ENCODE peak calls at places on chromosomes 4 and X, in six cellular contexts. A is fibroblast of lung, K is upper lobe of right lung, G is pancreas, M is H7, Y is lower lobe of right lung. I is an unnamed sample.

GRCh38 chr4:158170691-158171455 is 2.0 kb downstream of the GASK1B start:
- DNase-seq in K (peak), Y (peak), M (peak), A (peak), G (peak), I (peak)

GRCh38 chrX:138765061-138765460 is 53.5 kb upstream of the FGF13 start:
- DNase-seq in M (no peak), A (peak), K (no peak), G (no peak), Y (no peak), I (no peak)

GRCh38 chr4:6463311-6464289 is 8.8 kb downstream of the PPP2R2C start:
- DNase-seq in Y (no peak), M (peak), A (no peak), G (no peak), K (no peak), I (peak)

GRCh38 chr4:138053601-138054322 is 188.4 kb downstream of the SLC7A11 start:
- DNase-seq in A (peak), M (peak), G (no peak), Y (no peak), K (no peak), I (no peak)

GRCh38 chr4:174604198-174604597 is 81.9 kb upstream of the HPGD start:
- DNase-seq in M (no peak), A (peak), Y (no peak), K (no peak), G (no peak), I (no peak)

GRCh38 chr4:75344915-75345314 is 169.3 kb downstream of the RCHY1 start:
- DNase-seq in A (peak), M (no peak), K (no peak), G (no peak), Y (no peak), I (no peak)

GRCh38 chr4:173547889-173548288 is 17.9 kb upstream of the HAND2 start:
- DNase-seq in G (no peak), A (no peak), K (no peak), M (no peak), Y (no peak), I (no peak)

GRCh38 chr4:137226900-137227299 is 305.4 kb downstream of the PCDH18 start:
- DNase-seq in Y (no peak), G (no peak), K (no peak), A (peak), M (no peak), I (no peak)

GRCh38 chrX:139890991-139891700 is 41.7 kb downstream of the ATP11C start:
- DNase-seq in A (peak), Y (no peak), K (no peak), G (no peak), M (no peak), I (no peak)

GRCh38 chrX:138711399-138712347 is at the start of gene FGF13:
- DNase-seq in G (peak), M (peak), K (peak), Y (peak), A (peak), I (peak)

GRCh38 chr4:41360214-41360910 is 103.6 kb downstream of the UCHL1 start:
- DNase-seq in M (peak), K (peak), A (peak), Y (peak), G (peak), I (peak)

GRCh38 chrX:10615931-10616780 is 4.2 kb downstream of the MID1 start:
- DNase-seq in K (no peak), M (peak), Y (no peak), A (peak), G (peak), I (peak)

GRCh38 chr4:159401791-159402380 is 299.0 kb downstream of the RAPGEF2 start:
- DNase-seq in A (peak), G (no peak), K (no peak), M (no peak), Y (no peak), I (no peak)

GRCh38 chrX:11899091-11899490 is 141.1 kb downstream of the MSL3 start:
- DNase-seq in M (no peak), A (peak), K (no peak), G (no peak), Y (no peak), I (no peak)

GRCh38 chr4:36006226-36006625 is 238.1 kb downstream of the ARAP2 start:
- DNase-seq in G (no peak), M (no peak), A (peak), Y (no peak), K (no peak), I (no peak)

GRCh38 chrX:41720125-41720780 is 3.7 kb upstream of the GPR82 start:
- DNase-seq in M (no peak), K (no peak), Y (no peak), G (no peak), A (peak), I (no peak)

GRCh38 chr4:1628892-1629703 is 55.0 kb downstream of the FAM53A start:
- DNase-seq in G (peak), Y (peak), A (peak), M (peak), K (peak), I (peak)

GRCh38 chrX:53128097-53128749 is 34.3 kb downstream of the KANTR start:
- DNase-seq in K (no peak), A (peak), Y (no peak), G (no peak), M (no peak), I (no peak)

GRCh38 chr4:26015133-26015651 is 101.2 kb downstream of the SMIM20 start:
- DNase-seq in K (no peak), A (peak), Y (no peak), G (peak), M (no peak), I (peak)

GRCh38 chr4:6226506-6226905 is 26.2 kb upstream of the JAKMIP1 start:
- DNase-seq in K (no peak), Y (no peak), G (no peak), M (no peak), A (no peak), I (no peak)

GRCh38 chr4:82500830-82501229 is 61.0 kb downstream of the TMEM150C start:
- DNase-seq in Y (no peak), A (no peak), G (no peak), M (peak), K (no peak), I (no peak)

GRCh38 chr4:121900132-121900983 is 30.1 kb upstream of the BBS7 start:
- DNase-seq in M (peak), A (peak), G (peak), Y (no peak), K (no peak), I (no peak)

GRCh38 chr4:53431052-53431451 is 53.6 kb downstream of the FIP1L1 start:
- DNase-seq in M (no peak), Y (no peak), A (no peak), G (no peak), K (no peak), I (no peak)

GRCh38 chrX:119477812-119478232 is 9.6 kb downstream of the SLC25A5 start:
- DNase-seq in A (peak), Y (no peak), K (no peak), M (no peak), G (peak), I (no peak)
- H3K4me3 ChIP-seq in A (no peak), Y (no peak), K (no peak), M (no peak), G (no peak), I (no peak)

GRCh38 chrX:65679071-65679540 is 11.7 kb downstream of the MSN start:
- DNase-seq in M (no peak), G (no peak), Y (no peak), K (no peak), A (peak), I (no peak)
- H3K4me3 ChIP-seq in M (no peak), G (no peak), Y (no peak), K (no peak), A (no peak), I (no peak)

GRCh38 chr4:95548738-95549245 is at the start of gene UNC5C:
- DNase-seq in G (no peak), Y (peak), A (peak), M (peak), K (peak), I (peak)

GRCh38 chr4:95551653-95552052 is 2.9 kb upstream of the UNC5C start:
- DNase-seq in A (no peak), K (no peak), G (no peak), Y (no peak), M (no peak), I (no peak)

GRCh38 chr4:95549246-95550138 is 719 bp upstream of the UNC5C start:
- DNase-seq in A (peak), Y (peak), K (peak), M (peak), G (peak), I (peak)

GRCh38 chr4:95552942-95553550 is 4.3 kb upstream of the UNC5C start:
- DNase-seq in K (no peak), M (no peak), Y (no peak), G (no peak), A (no peak), I (no peak)

GRCh38 chr4:95550566-95550965 is 1.8 kb upstream of the UNC5C start:
- DNase-seq in K (no peak), G (no peak), A (no peak), M (no peak), Y (no peak), I (no peak)
- H3K4me3 ChIP-seq in K (peak), G (no peak), A (no peak), M (no peak), Y (peak), I (peak)

GRCh38 chrX:142977128-142977914 is 48.4 kb upstream of the SPANXN4 start:
- DNase-seq in M (no peak), Y (no peak), A (no peak), G (no peak), K (no peak), I (no peak)
- H3K4me3 ChIP-seq in M (no peak), Y (no peak), A (no peak), G (no peak), K (no peak), I (no peak)

GRCh38 chrX:12974217-12974796 is 603 bp upstream of the TMSB4X start:
- DNase-seq in G (peak), A (peak), M (peak), Y (peak), K (peak), I (peak)
- H3K4me3 ChIP-seq in G (peak), A (peak), M (peak), Y (peak), K (peak), I (peak)

DNA sequence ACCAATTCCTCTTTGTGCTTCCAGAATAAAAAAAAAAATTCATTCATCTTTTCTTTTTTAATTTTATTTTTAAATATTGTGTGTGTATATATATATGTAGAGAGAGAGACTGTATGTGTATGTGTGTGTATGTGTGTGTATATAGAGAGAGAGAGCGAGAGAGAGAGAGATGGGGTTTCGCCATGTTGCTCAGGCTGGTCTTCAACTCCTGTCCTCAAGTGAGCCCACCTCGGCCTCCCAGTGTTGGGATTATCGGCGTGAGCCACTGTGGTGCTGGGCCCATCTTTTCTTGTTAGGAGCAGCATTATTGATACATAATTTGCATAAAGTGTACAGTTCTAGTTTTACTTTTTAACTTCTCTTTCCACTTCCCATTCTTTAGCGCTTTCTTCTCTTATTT is 33.6 kb downstream of the KDM6A start:
- DNase-seq in K (no peak), A (no peak), G (no peak), M (no peak), Y (no peak), I (no peak)
- H3K4me3 ChIP-seq in K (no peak), A (no peak), G (no peak), M (no peak), Y (no peak), I (no peak)

GRCh38 chrX:1902901-1903379 is 288.1 kb downstream of the ASMT start:
- DNase-seq in G (no peak), K (no peak), A (no peak), Y (no peak), M (no peak), I (no peak)
- H3K4me3 ChIP-seq in G (no peak), K (no peak), A (no peak), Y (no peak), M (no peak), I (no peak)

I was measured in aorta.